ENCODE peak calls at places on chromosomes 11 and 22, in eight cellular contexts. S is cardiac fibroblast, E is neural progenitor cell, J is brain microvascular endothelial cell, N is right lobe of liver, D is mucosa of descending colon, K is nephron progenitor cell, X is fibroblast of mammary gland. B is an unnamed sample.

GRCh38 chr11:128437137-128437536 is 150.2 kb downstream of the ETS1 start:
- DNase-seq in S (peak), E (no peak), J (peak), N (no peak), D (no peak), K (no peak), X (peak), B (no peak)

GRCh38 chr11:97856666-97857065 is 1164.1 kb upstream of the CNTN5 start:
- DNase-seq in S (no peak), E (peak), J (no peak), N (no peak), D (no peak), K (no peak), X (no peak), B (no peak)

GRCh38 chr22:50138036-50138435 is 32.5 kb upstream of the PANX2 start:
- DNase-seq in S (no peak), E (no peak), J (no peak), N (no peak), D (no peak), K (no peak), X (no peak), B (no peak)

GRCh38 chr11:8087756-8088155 is 6.7 kb downstream of the TUB start:
- DNase-seq in S (no peak), E (no peak), J (no peak), N (no peak), D (no peak), K (no peak), X (no peak), B (no peak)

GRCh38 chr11:77063861-77064260 is 2.9 kb upstream of the CAPN5 start:
- DNase-seq in S (no peak), E (no peak), J (no peak), N (no peak), D (peak), K (no peak), X (no peak), B (no peak)

GRCh38 chr22:33831207-33831606 is 89.1 kb downstream of the LARGE1 start:
- DNase-seq in S (no peak), E (no peak), J (no peak), N (no peak), D (no peak), K (no peak), X (no peak), B (no peak)

GRCh38 chr22:46563381-46564083 is 26.1 kb upstream of the CELSR1 start:
- DNase-seq in S (peak), E (peak), J (peak), N (peak), D (peak), K (peak), X (peak), B (peak)

GRCh38 chr22:46220921-46221320 is 29.2 kb downstream of the CDPF1 start:
- DNase-seq in S (peak), E (no peak), J (peak), N (no peak), D (no peak), K (no peak), X (peak), B (no peak)

GRCh38 chr11:1343391-1344055 is 34.1 kb upstream of the TOLLIP start:
- DNase-seq in S (no peak), E (no peak), J (no peak), N (no peak), D (no peak), K (no peak), X (no peak), B (no peak)

GRCh38 chr11:132048040-132048439 is 677.6 kb downstream of the NTM start:
- DNase-seq in S (no peak), E (no peak), J (no peak), N (no peak), D (no peak), K (no peak), X (no peak), B (no peak)

GRCh38 chr11:106950067-106950491 is 68.2 kb downstream of the GUCY1A2 start:
- DNase-seq in S (no peak), E (peak), J (no peak), N (no peak), D (no peak), K (no peak), X (no peak), B (no peak)

GRCh38 chr11:130769782-130770565 is 146.3 kb downstream of the SNX19 start:
- DNase-seq in S (no peak), E (peak), J (no peak), N (no peak), D (no peak), K (no peak), X (peak), B (no peak)

GRCh38 chr11:19539861-19540260 is 172.8 kb upstream of the NAV2 start:
- DNase-seq in S (no peak), E (peak), J (no peak), N (no peak), D (no peak), K (no peak), X (no peak), B (no peak)

GRCh38 chr11:26688701-26689100 is 33.2 kb downstream of the SLC5A12 start:
- DNase-seq in S (peak), E (no peak), J (no peak), N (no peak), D (no peak), K (no peak), X (peak), B (no peak)

GRCh38 chr22:22855617-22856308 is 31.9 kb upstream of the IGLL5 start:
- DNase-seq in S (peak), E (peak), J (no peak), N (no peak), D (peak), K (peak), X (peak), B (no peak)

GRCh38 chr11:69417211-69418085 is 64.0 kb upstream of the LINC01488 start:
- DNase-seq in S (no peak), E (no peak), J (no peak), N (no peak), D (peak), K (peak), X (no peak), B (no peak)

GRCh38 chr11:126466288-126467045 is 111.0 kb downstream of the ST3GAL4 start:
- DNase-seq in S (no peak), E (no peak), J (no peak), N (no peak), D (no peak), K (no peak), X (no peak), B (no peak)

GRCh38 chr11:35103366-35104194 is 35.4 kb upstream of the CD44 start:
- DNase-seq in S (no peak), E (no peak), J (no peak), N (no peak), D (no peak), K (no peak), X (peak), B (no peak)

GRCh38 chr22:36381513-36382079 is 6.2 kb downstream of the MYH9 start:
- DNase-seq in S (no peak), E (no peak), J (no peak), N (no peak), D (no peak), K (no peak), X (no peak), B (no peak)

GRCh38 chr22:18056161-18056666 is 21.6 kb upstream of the PEX26 start:
- DNase-seq in S (peak), E (no peak), J (no peak), N (no peak), D (peak), K (no peak), X (peak), B (no peak)

GRCh38 chr22:49045276-49045675 is 782.4 kb downstream of the BRD1 start:
- DNase-seq in S (no peak), E (no peak), J (no peak), N (no peak), D (no peak), K (no peak), X (no peak), B (no peak)

GRCh38 chr11:110850846-110851245 is 138.6 kb upstream of the ARHGAP20 start:
- DNase-seq in S (no peak), E (no peak), J (no peak), N (no peak), D (no peak), K (no peak), X (no peak), B (no peak)

GRCh38 chr11:84580338-84580737 is 1046.8 kb downstream of the DLG2 start:
- DNase-seq in S (no peak), E (peak), J (no peak), N (no peak), D (no peak), K (no peak), X (no peak), B (no peak)

GRCh38 chr11:35930466-35930865 is 13.4 kb upstream of the LDLRAD3 start:
- DNase-seq in S (no peak), E (no peak), J (no peak), N (no peak), D (no peak), K (no peak), X (no peak), B (no peak)

DNA sequence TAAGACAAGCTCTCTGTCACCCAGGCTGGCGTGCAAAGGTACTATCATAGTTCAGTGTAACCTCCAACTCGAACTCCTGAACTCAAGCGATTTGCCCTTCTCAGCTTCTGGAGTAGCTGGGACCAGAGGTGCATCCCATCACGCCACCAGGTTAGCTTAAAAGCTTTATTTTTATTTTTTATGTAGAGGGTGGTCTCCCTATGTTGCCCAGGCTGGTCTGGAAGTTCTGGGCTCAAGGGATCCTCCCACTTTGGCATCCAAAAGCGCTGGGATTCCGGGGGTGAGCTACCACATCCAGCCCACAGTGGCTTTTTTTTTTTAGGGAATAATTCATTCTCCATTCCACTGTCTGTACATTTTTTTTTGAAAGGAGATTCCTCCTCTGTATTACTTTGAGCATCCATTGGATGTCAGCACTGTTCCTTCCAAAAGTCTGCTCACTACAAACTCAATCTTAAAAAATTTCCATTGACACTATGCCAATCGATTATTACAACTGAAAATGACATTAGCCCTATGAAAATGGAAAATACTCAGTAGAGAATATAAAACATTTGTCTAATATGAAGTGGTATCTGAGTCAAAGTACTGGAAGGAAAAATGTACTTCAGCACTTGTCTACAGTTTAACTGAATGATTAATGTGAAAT is 1.3 kb upstream of the LPXN start:
- DNase-seq in S (peak), E (no peak), J (peak), N (no peak), D (no peak), K (no peak), X (peak), B (no peak)
- TF ChIP-seq CTCF in S (peak), E (peak), J (peak), N (peak), D (no peak), K (no peak), X (peak), B (no peak)

GRCh38 chr11:117631336-117632090 is 165.5 kb downstream of the DSCAML1 start:
- DNase-seq in S (no peak), E (no peak), J (no peak), N (no peak), D (no peak), K (no peak), X (no peak), B (no peak)
- TF ChIP-seq CTCF in S (no peak), E (no peak), J (no peak), N (no peak), D (no peak), K (no peak), X (no peak), B (no peak)

GRCh38 chr11:46134540-46134939 is 13.3 kb upstream of the PHF21A start:
- DNase-seq in S (peak), E (peak), J (no peak), N (no peak), D (no peak), K (no peak), X (no peak), B (no peak)
- TF ChIP-seq CTCF in S (no peak), E (peak), J (peak), N (no peak), D (no peak), K (no peak), X (no peak), B (no peak)

GRCh38 chr22:37546436-37547248 is 13.6 kb upstream of the CDC42EP1 start:
- DNase-seq in S (peak), E (peak), J (no peak), N (peak), D (peak), K (no peak), X (peak), B (no peak)
- TF ChIP-seq CTCF in S (peak), E (no peak), J (peak), N (no peak), D (no peak), K (no peak), X (no peak), B (no peak)

GRCh38 chr11:72241290-72241781 is 2.6 kb downstream of the PHOX2A start:
- DNase-seq in S (no peak), E (peak), J (no peak), N (no peak), D (no peak), K (no peak), X (no peak), B (no peak)

GRCh38 chr11:72239296-72239848 is 4.6 kb downstream of the PHOX2A start:
- DNase-seq in S (peak), E (peak), J (no peak), N (peak), D (peak), K (peak), X (peak), B (no peak)

GRCh38 chr11:72240461-72241289 is 3.3 kb downstream of the PHOX2A start:
- DNase-seq in S (peak), E (peak), J (no peak), N (peak), D (no peak), K (peak), X (no peak), B (no peak)

GRCh38 chr11:72238492-72239295 is 5.3 kb downstream of the PHOX2A start:
- DNase-seq in S (no peak), E (no peak), J (no peak), N (no peak), D (no peak), K (peak), X (no peak), B (no peak)

GRCh38 chr11:72239849-72240460 is 4.0 kb downstream of the PHOX2A start:
- DNase-seq in S (peak), E (peak), J (no peak), N (peak), D (peak), K (peak), X (peak), B (no peak)
- TF ChIP-seq CTCF in S (no peak), E (no peak), J (no peak), N (no peak), D (no peak), K (no peak), X (no peak), B (no peak)

GRCh38 chr11:17734418-17734911 is at the start of gene KCNC1:
- DNase-seq in S (peak), E (peak), J (no peak), N (no peak), D (no peak), K (peak), X (peak), B (no peak)
- TF ChIP-seq CTCF in S (no peak), E (peak), J (no peak), N (no peak), D (no peak), K (no peak), X (no peak), B (no peak)

GRCh38 chr11:129696309-129696989 is 119.2 kb upstream of the TMEM45B start:
- DNase-seq in S (no peak), E (no peak), J (no peak), N (no peak), D (no peak), K (no peak), X (no peak), B (no peak)

GRCh38 chr11:129694538-129694937 is 121.1 kb upstream of the TMEM45B start:
- DNase-seq in S (no peak), E (no peak), J (no peak), N (no peak), D (peak), K (no peak), X (no peak), B (no peak)

GRCh38 chr11:129698212-129698611 is 117.4 kb upstream of the TMEM45B start:
- DNase-seq in S (no peak), E (no peak), J (no peak), N (no peak), D (no peak), K (no peak), X (no peak), B (no peak)

GRCh38 chr11:129694966-129695365 is 120.7 kb upstream of the TMEM45B start:
- DNase-seq in S (peak), E (no peak), J (peak), N (no peak), D (no peak), K (no peak), X (peak), B (no peak)

GRCh38 chr11:129695543-129696308 is 119.9 kb upstream of the TMEM45B start:
- DNase-seq in S (peak), E (peak), J (peak), N (peak), D (peak), K (peak), X (peak), B (no peak)
- TF ChIP-seq CTCF in S (peak), E (peak), J (peak), N (peak), D (peak), K (peak), X (peak), B (no peak)

GRCh38 chr11:64489831-64490441 is 101.1 kb upstream of the SLC22A12 start:
- DNase-seq in S (peak), E (peak), J (peak), N (peak), D (peak), K (peak), X (peak), B (no peak)
- TF ChIP-seq CTCF in S (peak), E (peak), J (peak), N (peak), D (peak), K (peak), X (peak), B (no peak)

DNA sequence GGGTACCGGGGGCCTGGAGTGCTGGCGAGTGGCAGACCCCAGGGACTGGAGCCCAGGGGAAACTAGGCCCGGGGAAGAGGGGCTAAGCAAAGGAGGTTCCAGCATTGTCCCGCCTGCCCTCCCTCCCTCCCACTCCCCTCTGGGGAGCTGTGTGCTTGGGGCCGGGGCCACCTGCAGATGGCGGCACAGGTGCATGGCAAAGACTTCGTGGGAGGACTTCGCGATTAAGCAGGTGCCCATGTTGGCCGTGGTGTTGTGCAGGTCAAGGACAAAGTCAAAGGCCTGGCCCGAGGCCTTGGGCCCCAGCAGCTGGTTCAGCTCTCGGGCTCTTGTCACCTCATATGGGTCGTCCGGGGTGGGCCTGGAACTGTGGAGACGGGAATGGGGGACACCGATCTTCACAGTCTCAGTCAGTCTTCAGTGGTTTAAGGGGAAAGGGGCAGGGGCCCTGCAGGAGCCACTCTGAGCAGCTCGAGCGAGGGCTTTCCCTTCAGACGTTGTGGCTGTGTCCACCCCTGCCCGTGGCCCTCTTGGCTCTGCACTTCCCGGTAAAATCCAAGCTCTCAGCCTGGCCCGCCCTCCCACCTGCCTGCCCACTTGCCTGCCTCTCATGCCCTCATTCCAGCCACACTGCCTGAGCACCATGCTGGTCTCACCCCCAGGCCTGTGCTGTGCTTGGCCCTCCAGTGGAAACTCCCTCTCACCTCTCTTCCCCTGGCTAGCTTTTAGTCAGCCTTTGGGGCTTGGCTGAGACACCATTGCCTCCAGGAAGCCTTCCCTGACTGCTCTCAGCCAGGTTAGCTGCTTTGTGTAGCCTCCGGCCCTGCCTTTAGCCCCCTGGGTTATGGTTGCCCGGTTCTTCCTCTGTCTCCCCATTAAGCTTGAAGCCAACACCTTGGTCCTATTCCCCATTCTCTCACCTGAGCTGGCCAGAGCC is 4.7 kb downstream of the ACY3 start:
- DNase-seq in S (no peak), E (no peak), J (no peak), N (no peak), D (peak), K (no peak), X (no peak), B (no peak)
- TF ChIP-seq CTCF in S (no peak), E (peak), J (no peak), N (no peak), D (no peak), K (no peak), X (no peak), B (no peak)

DNA sequence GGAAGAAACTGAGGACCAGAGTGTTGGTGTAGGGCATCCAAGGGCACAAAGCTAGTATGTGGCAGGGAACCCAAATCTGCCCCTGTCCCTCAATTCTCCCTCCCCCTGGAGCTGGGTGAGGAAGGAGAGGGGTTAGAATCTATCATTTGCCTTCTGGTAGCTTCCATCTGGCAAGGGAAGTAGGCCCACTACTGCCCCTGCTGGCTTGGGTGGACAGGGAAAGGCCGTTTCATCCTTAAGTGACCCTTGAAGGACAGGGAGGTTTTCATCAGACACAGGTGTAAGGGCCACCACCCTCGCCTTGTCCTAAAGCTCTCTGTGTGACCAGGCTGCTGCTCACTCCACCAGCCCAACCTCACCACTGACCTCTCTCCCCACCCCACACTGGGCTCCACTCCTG is 22.1 kb downstream of the NECTIN1 start:
- DNase-seq in S (no peak), E (peak), J (no peak), N (no peak), D (no peak), K (no peak), X (no peak), B (no peak)
- TF ChIP-seq CTCF in S (peak), E (peak), J (peak), N (no peak), D (no peak), K (peak), X (peak), B (no peak)

B was measured in omental fat pad.